ENCODE peak calls at places on chromosomes 12 and 14, in four cellular contexts. D, P, M and Q are unnamed samples.

GRCh38 chr12:100845095-100845494 is 50.5 kb downstream of the ANO4 start:
- DNase-seq in M (no peak), D (no peak), P (no peak), Q (no peak)

GRCh38 chr14:65290830-65291229 is 121.7 kb upstream of the FUT8 start:
- DNase-seq in M (peak; percentile 85), P (no peak), D (no peak), Q (no peak)

GRCh38 chr12:4115570-4115969 is 158.0 kb upstream of the CCND2 start:
- DNase-seq in D (peak; percentile 34), P (peak; percentile 28), M (no peak), Q (peak; percentile 9)

GRCh38 chr12:32457251-32458025 is 58.1 kb downstream of the FGD4 start:
- DNase-seq in M (peak; percentile 53), P (no peak), D (no peak), Q (no peak)

GRCh38 chr12:94458882-94459772 is 540 bp downstream of the CEP83 start:
- DNase-seq in M (peak; percentile 48), D (no peak), P (no peak), Q (no peak)

GRCh38 chr12:52608161-52608560 is 6.9 kb upstream of the KRT72 start:
- DNase-seq in P (no peak), D (no peak), M (no peak), Q (no peak)

GRCh38 chr14:78405071-78405856 is 235.1 kb downstream of the NRXN3 start:
- DNase-seq in P (no peak), M (no peak), D (no peak), Q (no peak)

GRCh38 chr12:39375206-39375808 is 67.6 kb downstream of the KIF21A start:
- DNase-seq in M (no peak), P (peak; percentile 14), D (no peak), Q (no peak)

GRCh38 chr14:88492272-88493089 is 62.3 kb downstream of the PTPN21 start:
- DNase-seq in D (peak; percentile 76), P (peak; percentile 86), M (peak; percentile 81), Q (peak; percentile 69)

GRCh38 chr14:71720978-71721624 is 211.1 kb upstream of the RGS6 start:
- DNase-seq in P (peak; percentile 78), M (peak; percentile 85), D (no peak), Q (peak; percentile 33)

GRCh38 chr14:106586098-106586704 is 1059.8 kb downstream of the TMEM121 start:
- DNase-seq in D (no peak), M (no peak), P (no peak), Q (no peak)

GRCh38 chr14:74706101-74706500 is 6.8 kb downstream of the AREL1 start:
- DNase-seq in D (no peak), M (no peak), P (no peak), Q (no peak)

GRCh38 chr12:33322519-33322918 is 117.1 kb downstream of the SYT10 start:
- DNase-seq in P (peak; percentile 5), M (no peak), D (no peak), Q (no peak)

GRCh38 chr12:68835333-68835908 is 27.4 kb downstream of the MDM2 start:
- DNase-seq in P (peak; percentile 15), D (no peak), M (no peak), Q (no peak)

GRCh38 chr12:9880532-9880931 is 757 bp upstream of the KLRF2 start:
- DNase-seq in M (no peak), P (no peak), D (no peak), Q (no peak)

DNA sequence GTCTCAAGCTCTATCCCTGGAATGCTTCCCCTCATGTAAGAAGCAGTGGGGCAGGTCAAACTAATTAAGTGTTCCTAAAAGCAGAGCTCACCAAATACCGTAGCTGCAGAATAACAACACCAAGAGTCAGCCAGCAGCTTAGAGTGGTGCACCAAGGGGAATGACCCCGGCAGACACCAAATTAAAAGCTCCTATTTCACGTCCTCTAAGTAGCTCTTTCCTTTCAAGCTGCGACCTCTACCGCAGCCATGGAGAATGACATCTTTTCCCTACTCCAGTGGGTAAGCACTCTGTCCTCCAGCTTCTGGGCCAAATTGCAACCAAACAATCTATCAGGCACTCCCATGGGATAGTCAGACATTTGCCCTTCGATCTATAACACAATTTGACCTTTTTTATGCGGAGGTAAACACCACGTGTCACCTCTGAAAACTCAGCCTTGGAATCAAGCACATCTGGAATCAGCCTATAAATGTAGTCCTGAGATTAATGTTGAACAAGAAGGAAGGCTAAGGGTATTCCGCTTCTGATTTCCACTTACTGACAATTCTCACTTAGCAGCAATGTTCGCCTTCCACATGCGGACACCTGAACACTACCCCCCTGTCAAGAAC is 67.6 kb upstream of the CDKN3 start:
- DNase-seq in M (peak; percentile 61), P (peak; percentile 93), D (no peak), Q (peak; percentile 43)
- H3K4me1 ChIP-seq in M (no peaks in the 10 kb centered on the region), P (peaks cover 11% of the 10 kb centered on the region), D (peaks cover 6% of the 10 kb centered on the region), Q (no peaks in the 10 kb centered on the region)

DNA sequence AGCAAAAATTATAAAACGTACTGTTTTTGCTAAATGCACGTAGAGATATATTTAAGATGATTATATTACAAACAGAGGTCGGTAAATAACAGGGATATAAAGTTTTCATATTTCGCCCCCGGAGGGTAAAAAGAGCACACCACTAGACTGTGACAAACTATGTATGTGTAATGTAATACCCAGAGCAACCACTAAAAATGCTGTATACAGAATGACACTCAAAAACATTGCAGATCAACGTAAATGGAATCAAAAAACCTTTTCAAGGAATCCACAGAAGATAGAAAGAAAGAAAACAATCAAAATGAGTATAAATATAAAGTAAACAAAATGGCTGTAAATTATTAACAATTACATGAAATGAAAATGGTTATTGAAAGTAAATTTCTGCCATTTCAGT is 37.6 kb upstream of the PRB4 start:
- DNase-seq in M (no peak), D (no peak), P (no peak), Q (no peak)
- TF ChIP-seq CTCF in M (no peak), D (no peak), P (peak; percentile 35), Q (no peak)

GRCh38 chr14:45135181-45135580 is 549 bp upstream of the FANCM start:
- DNase-seq in P (peak; percentile 10), M (peak; percentile 43), D (no peak), Q (no peak)

GRCh38 chr14:45140661-45141187 is 5.0 kb downstream of the FANCM start:
- DNase-seq in M (no peak), D (no peak), P (no peak), Q (no peak)

GRCh38 chr14:45134051-45134958 is at the start of gene FKBP3:
- DNase-seq in M (peak; percentile 99), D (peak; percentile 99), P (peak; percentile 100), Q (peak; percentile 96)

GRCh38 chr14:45133683-45134050 is 614 bp downstream of the FKBP3 start:
- DNase-seq in M (no peak), P (no peak), D (no peak), Q (no peak)

GRCh38 chr14:45135659-45136314 is at the start of gene FANCM:
- DNase-seq in D (peak; percentile 97), P (peak; percentile 97), M (peak; percentile 98), Q (peak; percentile 94)
- H3K4me1 ChIP-seq in D (peaks cover 12% of the 10 kb centered on the region), P (peaks cover 38% of the 10 kb centered on the region), M (no peaks in the 10 kb centered on the region), Q (peaks cover 7% of the 10 kb centered on the region)

DNA sequence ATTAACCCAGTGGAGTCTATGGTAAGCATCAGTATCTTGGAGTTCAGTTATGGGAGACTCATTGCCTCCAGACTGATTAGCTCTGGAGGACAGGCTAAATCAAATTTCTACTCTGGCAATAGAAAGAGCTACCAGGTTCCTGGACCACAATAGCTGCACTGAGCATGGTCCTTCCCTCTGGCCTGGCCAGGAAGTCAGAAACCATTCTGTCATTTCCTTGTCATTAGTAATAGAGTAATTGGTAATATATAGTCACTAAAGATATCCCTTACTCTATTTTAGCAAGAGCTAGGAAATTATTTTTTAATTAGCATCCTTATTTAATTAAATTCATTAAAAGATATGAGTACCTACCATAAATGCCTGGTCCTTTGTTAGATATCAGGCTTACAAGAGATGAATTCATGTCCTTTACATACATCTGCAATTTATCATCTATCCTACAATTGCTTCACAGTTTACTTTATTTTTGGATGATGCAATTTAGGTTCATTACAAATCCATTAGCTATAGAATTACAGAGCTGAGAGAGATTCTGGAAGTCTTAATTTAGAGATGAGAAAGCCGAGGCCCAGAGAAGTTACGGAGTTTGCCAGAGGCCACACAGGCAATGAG is 23.7 kb upstream of the TDRD9 start:
- DNase-seq in M (peak; percentile 15), P (no peak), D (no peak), Q (no peak)
- TF ChIP-seq CTCF in M (no peak), P (no peak), D (no peak), Q (no peak)

DNA sequence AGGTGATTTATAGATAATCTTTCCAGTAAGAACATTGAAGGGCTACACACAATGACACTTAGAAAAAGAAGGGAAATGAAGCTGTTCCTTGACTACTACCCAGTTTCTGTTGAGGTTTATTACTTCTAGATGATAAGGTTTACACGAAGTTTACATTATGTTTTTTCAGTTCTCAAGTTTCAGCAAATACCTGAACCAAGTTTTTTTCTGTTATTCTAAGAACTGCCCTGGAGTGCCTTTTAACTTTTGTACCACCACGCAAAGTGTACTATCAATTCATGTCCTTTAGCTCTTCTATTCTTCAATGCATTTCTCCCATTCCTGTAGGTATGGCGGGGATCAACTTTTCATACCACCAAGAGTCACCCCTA is 5.8 kb downstream of the FBXL14 start:
- DNase-seq in D (no peak), M (no peak), P (no peak), Q (no peak)
- H3K4me1 ChIP-seq in D (peaks cover 50% of the 10 kb centered on the region), M (peaks cover 23% of the 10 kb centered on the region), P (peaks cover 57% of the 10 kb centered on the region), Q (peaks cover 37% of the 10 kb centered on the region)

GRCh38 chr12:131897276-131897675 is 2.9 kb downstream of the ULK1 start:
- DNase-seq in M (no peak), D (peak; percentile 69), P (no peak), Q (peak; percentile 31)

GRCh38 chr12:131902332-131903241 is 8.2 kb downstream of the ULK1 start:
- DNase-seq in D (peak; percentile 63), P (no peak), M (no peak), Q (no peak)

GRCh38 chr12:131901431-131902331 is 7.3 kb downstream of the ULK1 start:
- DNase-seq in P (no peak), D (peak; percentile 68), M (no peak), Q (peak; percentile 80)

GRCh38 chr12:131897875-131898274 is 3.5 kb downstream of the ULK1 start:
- DNase-seq in D (no peak), M (no peak), P (no peak), Q (no peak)

DNA sequence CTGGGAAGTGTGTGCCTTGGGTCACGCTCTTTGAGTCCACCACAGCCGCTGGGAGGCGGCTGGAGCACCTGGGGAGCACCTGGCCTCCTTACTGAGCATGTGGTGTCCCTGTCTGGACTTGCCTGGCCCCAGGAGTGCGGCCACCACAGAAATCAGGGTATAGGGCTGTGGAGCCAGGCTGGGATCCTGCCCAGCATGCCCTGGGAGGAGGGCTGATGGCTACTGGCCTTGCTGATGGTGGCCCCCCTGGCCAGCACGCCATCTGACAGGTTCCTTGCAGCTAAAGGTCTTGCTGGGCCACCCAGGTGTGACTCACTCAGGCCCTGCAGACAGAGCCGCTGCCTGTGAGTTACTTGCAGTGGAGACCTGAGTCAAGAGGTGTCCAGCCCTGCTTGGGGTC is 6.0 kb downstream of the ULK1 start:
- DNase-seq in M (no peak), D (no peak), P (no peak), Q (no peak)
- TF ChIP-seq CTCF in M (no peak), D (no peak), P (no peak), Q (no peak)

DNA sequence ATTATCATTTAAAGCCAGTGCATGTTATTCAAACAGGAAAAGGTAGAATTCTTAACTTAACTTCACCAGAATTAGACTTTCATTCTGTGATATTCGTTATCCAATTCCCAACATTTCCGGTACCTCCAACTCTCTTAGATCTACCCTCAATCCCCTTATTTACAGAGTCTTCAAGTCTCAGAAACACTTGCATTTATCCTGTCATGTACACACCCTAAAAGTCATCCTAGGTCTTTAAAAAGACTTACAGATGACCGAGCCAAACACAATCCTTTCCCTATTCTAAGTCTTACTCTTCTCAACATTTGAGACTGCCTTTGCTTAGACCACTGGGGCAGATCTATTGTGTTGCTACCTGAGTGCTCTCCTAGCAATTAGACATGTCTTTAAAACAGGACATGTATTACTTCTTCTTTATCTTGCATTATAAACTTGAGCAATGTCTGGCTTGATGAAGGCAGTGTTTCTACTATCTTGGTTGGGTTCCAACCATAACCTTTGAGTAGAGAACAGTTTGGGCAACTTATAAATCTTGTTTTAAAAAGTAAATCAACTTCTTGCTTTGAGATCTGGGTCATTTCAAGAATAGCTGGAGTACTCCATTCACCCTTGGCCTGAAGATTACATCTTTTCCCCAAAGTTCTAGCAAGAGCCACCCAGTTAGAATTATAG is 140.6 kb upstream of the PLEKHG7 start:
- DNase-seq in D (no peak), P (no peak), M (no peak), Q (no peak)
- H3K4me1 ChIP-seq in D (peaks cover 18% of the 10 kb centered on the region), P (peaks cover 6% of the 10 kb centered on the region), M (peaks cover 5% of the 10 kb centered on the region), Q (peaks cover 19% of the 10 kb centered on the region)